ENCODE peak calls at places on chromosomes 5 and 9, in six cellular contexts. H, Q, Y, V, A and G are unnamed samples.

GRCh38 chr5:169706758-169707450 is 69.8 kb downstream of the DOCK2 start:
- DNase-seq in H (no peak), Q (no peak), Y (no peak), V (no peak), A (no peak), G (no peak)

GRCh38 chr5:76325876-76326491 is 77.1 kb upstream of the IQGAP2 start:
- DNase-seq in H (no peak), Q (no peak), Y (no peak), V (no peak), A (no peak), G (no peak)

GRCh38 chr9:133290751-133291302 is 15.8 kb upstream of the ABO start:
- DNase-seq in H (no peak), Q (peak), Y (no peak), V (no peak), A (no peak), G (no peak)

GRCh38 chr5:88727705-88728313 is 155.2 kb downstream of the MEF2C start:
- DNase-seq in H (peak), Q (peak), Y (no peak), V (no peak), A (no peak), G (no peak)

GRCh38 chr5:96753848-96754247 is 53.9 kb downstream of the ERAP1 start:
- DNase-seq in H (no peak), Q (no peak), Y (no peak), V (no peak), A (no peak), G (no peak)

GRCh38 chr5:124790895-124791732 is 44.7 kb upstream of the ZNF608 start:
- DNase-seq in H (no peak), Q (no peak), Y (no peak), V (no peak), A (no peak), G (no peak)

GRCh38 chr9:84404095-84404686 is 63.6 kb upstream of the SLC28A3 start:
- DNase-seq in H (peak), Q (peak), Y (no peak), V (peak), A (peak), G (peak)

GRCh38 chr5:21688655-21689054 is 1164.5 kb downstream of the CDH12 start:
- DNase-seq in H (no peak), Q (no peak), Y (no peak), V (no peak), A (no peak), G (no peak)

GRCh38 chr5:55407059-55407684 is 99.4 kb downstream of the MTREX start:
- DNase-seq in H (peak), Q (peak), Y (no peak), V (no peak), A (peak), G (no peak)

GRCh38 chr9:134336174-134336705 is 10.0 kb downstream of the RXRA start:
- DNase-seq in H (no peak), Q (no peak), Y (no peak), V (no peak), A (no peak), G (no peak)

GRCh38 chr5:114657342-114658130 is 295.7 kb downstream of the KCNN2 start:
- DNase-seq in H (no peak), Q (no peak), Y (no peak), V (no peak), A (no peak), G (no peak)

GRCh38 chr9:114958021-114958846 is 27.8 kb upstream of the TNFSF8 start:
- DNase-seq in H (no peak), Q (no peak), Y (no peak), V (no peak), A (no peak), G (no peak)

GRCh38 chr5:83567741-83568530 is 96.4 kb downstream of the VCAN start:
- DNase-seq in H (no peak), Q (no peak), Y (no peak), V (no peak), A (peak), G (no peak)

GRCh38 chr5:98877600-98877999 is 51.2 kb downstream of the CHD1 start:
- DNase-seq in H (no peak), Q (no peak), Y (no peak), V (no peak), A (no peak), G (no peak)

DNA sequence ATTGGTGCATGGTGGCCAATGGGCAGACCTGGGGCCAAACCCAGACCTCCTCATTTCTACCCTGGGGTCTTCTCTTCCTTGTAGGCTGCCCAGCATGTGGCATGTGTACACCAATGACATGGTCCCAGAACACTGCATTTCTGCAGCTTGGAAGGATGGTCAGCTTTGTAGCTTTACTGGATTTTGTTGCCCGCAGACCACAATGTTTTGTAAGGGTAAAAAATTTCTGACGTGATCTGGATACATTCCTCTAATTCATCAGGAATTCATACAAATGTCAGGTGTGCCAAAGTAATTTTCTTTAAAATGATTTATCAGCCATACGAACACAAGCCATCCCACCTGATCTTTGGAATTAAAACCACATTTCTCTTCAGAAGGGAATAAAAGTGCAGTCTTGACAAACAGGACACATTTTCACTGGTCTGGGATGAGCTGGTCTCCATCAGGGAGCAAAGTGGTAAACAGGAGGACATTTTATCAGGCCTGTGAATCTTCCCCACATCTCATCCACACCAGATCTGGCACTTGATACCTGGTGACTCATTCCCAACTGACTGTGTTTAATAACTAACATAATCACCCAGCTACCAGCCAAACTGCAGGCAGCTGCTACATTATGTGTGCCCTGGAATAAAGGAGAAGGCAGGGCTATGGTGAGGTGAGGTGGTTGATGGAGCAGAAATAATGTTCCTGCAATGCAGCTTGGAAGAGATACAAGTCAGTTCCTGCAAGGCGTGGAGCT is 103.9 kb downstream of the SPOCK1 start:
- DNase-seq in H (no peak), Q (no peak), Y (no peak), V (no peak), A (no peak), G (no peak)
- TF ChIP-seq CREB1 in H (no peak), Q (no peak), Y (no peak), V (no peak), A (no peak), G (no peak)

GRCh38 chr5:11814373-11814772 is 89.9 kb downstream of the CTNND2 start:
- DNase-seq in H (no peak), Q (no peak), Y (no peak), V (no peak), A (no peak), G (no peak)
- TF ChIP-seq CREB1 in H (no peak), Q (no peak), Y (no peak), V (no peak), A (no peak), G (no peak)

DNA sequence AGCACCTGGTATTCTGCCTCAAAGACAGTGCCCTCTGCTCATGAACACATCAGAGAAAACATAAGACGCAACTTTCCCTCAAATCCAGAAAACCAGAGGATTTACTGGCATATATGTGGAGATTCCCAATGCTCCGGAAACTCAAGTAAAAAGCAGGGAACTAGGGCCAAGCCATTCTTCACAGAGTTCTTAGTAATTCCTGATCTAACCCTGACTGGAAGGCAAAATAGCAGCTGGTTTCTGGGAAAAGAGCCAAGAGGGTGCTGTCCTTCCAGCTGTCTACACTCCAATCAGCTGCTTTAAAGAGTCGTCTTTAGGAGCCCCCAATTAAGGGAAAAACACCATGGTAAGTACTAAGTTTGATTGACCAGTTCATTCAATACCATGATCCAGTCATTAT is 49.6 kb downstream of the GNA14 start:
- DNase-seq in H (no peak), Q (no peak), Y (no peak), V (no peak), A (no peak), G (no peak)
- TF ChIP-seq CREB1 in H (no peak), Q (no peak), Y (no peak), V (no peak), A (no peak), G (no peak)

DNA sequence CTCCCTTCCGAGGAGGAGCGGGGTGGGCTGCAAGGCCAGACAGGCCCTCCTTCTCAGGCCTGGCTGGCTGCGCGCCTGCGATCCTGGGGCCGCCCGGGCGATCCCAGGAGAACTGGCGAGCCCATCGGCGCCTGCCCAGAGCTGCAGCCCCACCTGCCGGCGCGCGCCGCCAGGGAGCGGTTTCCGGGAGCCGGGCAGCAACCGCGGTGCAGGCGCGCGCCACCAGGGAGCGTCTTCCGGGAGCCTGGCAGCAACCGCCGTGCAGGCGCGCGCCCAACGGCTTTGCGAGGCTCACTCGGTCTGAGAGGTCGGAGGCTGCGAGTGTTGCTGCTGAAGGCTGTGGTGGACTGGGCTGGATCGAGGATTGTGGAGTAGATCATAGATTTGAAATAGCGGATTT is 668.7 kb downstream of the SPATA31A6 start:
- DNase-seq in H (no peak), Q (peak), Y (no peak), V (peak), A (peak), G (peak)
- TF ChIP-seq CREB1 in H (no peak), Q (no peak), Y (no peak), V (no peak), A (no peak), G (no peak)

GRCh38 chr5:140322751-140323731 is 20.1 kb upstream of the PFDN1 start:
- DNase-seq in H (no peak), Q (peak), Y (no peak), V (no peak), A (peak), G (no peak)

GRCh38 chr5:140317859-140318258 is 15.0 kb upstream of the PFDN1 start:
- DNase-seq in H (no peak), Q (no peak), Y (no peak), V (no peak), A (no peak), G (no peak)

GRCh38 chr5:140318778-140319177 is 15.9 kb upstream of the PFDN1 start:
- DNase-seq in H (no peak), Q (no peak), Y (no peak), V (no peak), A (no peak), G (no peak)

GRCh38 chr5:140321796-140322195 is 18.9 kb upstream of the PFDN1 start:
- DNase-seq in H (no peak), Q (no peak), Y (peak), V (no peak), A (no peak), G (no peak)

GRCh38 chr5:140319833-140320232 is 16.9 kb upstream of the PFDN1 start:
- DNase-seq in H (no peak), Q (no peak), Y (no peak), V (no peak), A (no peak), G (no peak)
- TF ChIP-seq CREB1 in H (no peak), Q (no peak), Y (no peak), V (no peak), A (no peak), G (no peak)